ENCODE peak calls at places on chromosomes 12 and 14, in ten cellular contexts. B is HEK293T; D is AG10803; N is NCI-H1694 treated with DMSO at 0.1 percent for 48 hours; E is T-cell; T is activated naive CD8-positive, alpha-beta T cell treated with anti-CD3 and anti-CD28 coated beads, Interleukin-2, amount 50 U/mL, for 16 hours; U is H7; O is GM13977; M is RWPE1; C is sciatic nerve. G is an unnamed sample.

GRCh38 chr14:34190746-34191145 is 239.9 kb upstream of the EGLN3 start:
- DNase-seq in B (no peak), D (no peak), N (no peak), E (no peak), T (no peak), U (no peak), O (no peak), M (no peak), C (no peak), G (no peak)

GRCh38 chr14:54478621-54479215 is 10.1 kb downstream of the GMFB start:
- DNase-seq in B (no peak), D (no peak), N (no peak), E (no peak), T (no peak), U (no peak), O (no peak), M (no peak), C (no peak), G (no peak)

GRCh38 chr12:3771853-3772252 is 18.9 kb upstream of the CRACR2A start:
- DNase-seq in B (no peak), D (no peak), N (peak; percentile 20), E (no peak), T (no peak), U (no peak), O (no peak), M (no peak), C (no peak), G (no peak)

GRCh38 chr14:93105362-93105761 is 10.4 kb downstream of the ITPK1 start:
- DNase-seq in B (no peak), D (peak; percentile 82), N (no peak), E (no peak), T (no peak), U (no peak), O (no peak), M (no peak), C (no peak), G (no peak)

GRCh38 chr14:55610717-55611370 is 30.8 kb downstream of the KTN1 start:
- DNase-seq in B (no peak), D (no peak), N (no peak), E (no peak), T (no peak), U (no peak), O (no peak), M (no peak), C (no peak), G (no peak)

GRCh38 chr12:118494776-118495175 is 118.4 kb downstream of the SUDS3 start:
- DNase-seq in B (no peak), D (no peak), N (no peak), E (no peak), T (no peak), U (no peak), O (no peak), M (no peak), C (no peak), G (no peak)

GRCh38 chr12:2092890-2093289 is 40.1 kb downstream of the CACNA1C start:
- DNase-seq in B (no peak), D (peak; percentile 62), N (no peak), E (no peak), T (no peak), U (no peak), O (no peak), M (no peak), C (no peak), G (no peak)

GRCh38 chr14:90922141-90922540 is 105.9 kb upstream of the TTC7B start:
- DNase-seq in B (no peak), D (no peak), N (no peak), E (no peak), T (no peak), U (no peak), O (no peak), M (no peak), C (no peak), G (no peak)

GRCh38 chr12:82883396-82884360 is 197.0 kb downstream of the TMTC2 start:
- DNase-seq in B (no peak), D (no peak), N (no peak), E (no peak), T (no peak), U (no peak), O (no peak), M (no peak), C (no peak), G (no peak)

GRCh38 chr14:68756071-68756481 is 36.8 kb downstream of the ZFP36L1 start:
- DNase-seq in B (no peak), D (peak; percentile 80), N (no peak), E (no peak), T (no peak), U (no peak), O (no peak), M (no peak), C (no peak), G (no peak)

GRCh38 chr12:4909397-4909733 is 340 bp upstream of the KCNA1 start:
- DNase-seq in B (peak; percentile 34), D (no peak), N (peak; percentile 11), E (no peak), T (no peak), U (peak; percentile 61), O (peak; percentile 34), M (no peak), C (peak; percentile 59), G (no peak)

GRCh38 chr14:94079891-94080605 is 954 bp downstream of the DDX24 start:
- DNase-seq in B (no peak), D (no peak), N (no peak), E (peak; percentile 17), T (no peak), U (no peak), O (peak; percentile 40), M (no peak), C (no peak), G (no peak)

GRCh38 chr14:72024043-72024407 is 91.8 kb downstream of the RGS6 start:
- DNase-seq in B (peak; percentile 53), D (peak; percentile 2), N (peak; percentile 32), E (peak; percentile 16), T (no peak), U (peak; percentile 32), O (peak; percentile 32), M (peak; percentile 19), C (no peak), G (peak; percentile 19)

GRCh38 chr14:100649173-100649519 is 61.9 kb upstream of the BEGAIN start:
- DNase-seq in B (no peak), D (peak; percentile 22), N (no peak), E (no peak), T (no peak), U (no peak), O (no peak), M (no peak), C (no peak), G (no peak)

GRCh38 chr14:54671537-54671936 is 104.6 kb downstream of the SAMD4A start:
- DNase-seq in B (no peak), D (no peak), N (no peak), E (no peak), T (no peak), U (no peak), O (no peak), M (no peak), C (no peak), G (no peak)

GRCh38 chr12:121784460-121784859 is 9.0 kb downstream of the RHOF start:
- DNase-seq in B (no peak), D (peak; percentile 90), N (no peak), E (no peak), T (no peak), U (no peak), O (no peak), M (peak; percentile 78), C (no peak), G (peak; percentile 55)

GRCh38 chr12:65902504-65902903 is 78.2 kb downstream of the HMGA2 start:
- DNase-seq in B (no peak), D (peak; percentile 55), N (no peak), E (no peak), T (no peak), U (no peak), O (peak; percentile 52), M (no peak), C (no peak), G (no peak)

GRCh38 chr14:53533384-53533975 is 380.4 kb upstream of the DDHD1 start:
- DNase-seq in B (no peak), D (no peak), N (no peak), E (no peak), T (no peak), U (no peak), O (no peak), M (no peak), C (no peak), G (no peak)

GRCh38 chr12:27488479-27488878 is 35.5 kb upstream of the PPFIBP1 start:
- DNase-seq in B (no peak), D (no peak), N (no peak), E (no peak), T (no peak), U (no peak), O (no peak), M (no peak), C (no peak), G (no peak)

GRCh38 chr14:65184032-65184764 is 81.9 kb upstream of the MAX start:
- DNase-seq in B (no peak), D (no peak), N (no peak), E (no peak), T (no peak), U (peak; percentile 34), O (no peak), M (no peak), C (no peak), G (no peak)

GRCh38 chr14:22319526-22320352 is 269.3 kb downstream of the DAD1 start:
- DNase-seq in B (peak; percentile 30), D (peak; percentile 54), N (peak; percentile 43), E (peak; percentile 25), T (no peak), U (peak; percentile 38), O (peak; percentile 48), M (peak; percentile 20), C (peak; percentile 76), G (peak; percentile 63)

GRCh38 chr14:23578560-23579310 is at the start of gene JPH4:
- DNase-seq in B (no peak), D (no peak), N (peak; percentile 22), E (no peak), T (no peak), U (peak; percentile 89), O (no peak), M (no peak), C (no peak), G (peak; percentile 80)

GRCh38 chr12:86660488-86661171 is 404.4 kb upstream of the MGAT4C start:
- DNase-seq in B (no peak), D (no peak), N (no peak), E (no peak), T (no peak), U (no peak), O (no peak), M (peak; percentile 89), C (no peak), G (no peak)

GRCh38 chr14:91464615-91465205 is 45.4 kb downstream of the PPP4R3A start:
- DNase-seq in B (no peak), D (no peak), N (no peak), E (no peak), T (no peak), U (no peak), O (no peak), M (no peak), C (no peak), G (no peak)

G was measured in lower leg skin.